ENCODE peak calls at places on chromosomes 5 and 9, in eight cellular contexts. Y, B, E, W, P, V, C and L are unnamed samples.

GRCh38 chr5:124504081-124504916 is 242.1 kb downstream of the ZNF608 start:
- DNase-seq in Y (no peak), P (no peak), V (no peak), B (no peak), W (no peak), E (no peak), C (no peak), L (no peak)

GRCh38 chr5:82297711-82298110 is 19.6 kb upstream of the RPS23 start:
- DNase-seq in C (no peak), P (no peak), E (no peak), V (no peak), Y (no peak), W (no peak), B (no peak), L (no peak)

GRCh38 chr5:75701856-75702255 is 15.4 kb downstream of the POC5 start:
- DNase-seq in V (no peak), P (no peak), Y (peak; percentile 43), B (no peak), E (no peak), W (no peak), C (no peak), L (no peak)

GRCh38 chr9:3006917-3007316 is 163.0 kb upstream of the PUM3 start:
- DNase-seq in B (no peak), V (no peak), E (no peak), Y (no peak), W (no peak), C (no peak), P (no peak), L (no peak)

GRCh38 chr5:172059661-172060100 is 53.2 kb upstream of the FBXW11 start:
- DNase-seq in C (peak; percentile 24), B (no peak), W (no peak), V (no peak), Y (no peak), P (no peak), E (no peak), L (no peak)

GRCh38 chr5:174601937-174602336 is 122.4 kb upstream of the MSX2 start:
- DNase-seq in Y (no peak), P (no peak), E (no peak), C (peak; percentile 36), V (no peak), W (no peak), B (no peak), L (no peak)

GRCh38 chr5:61625682-61626620 is 293.9 kb downstream of the ZSWIM6 start:
- DNase-seq in Y (peak; percentile 82), P (no peak), V (no peak), B (no peak), W (peak; percentile 87), C (peak; percentile 44), E (peak; percentile 31), L (no peak)

GRCh38 chr5:15474143-15474719 is 25.7 kb upstream of the FBXL7 start:
- DNase-seq in E (no peak), V (no peak), W (no peak), Y (no peak), C (no peak), B (no peak), P (no peak), L (no peak)

GRCh38 chr5:50853151-50853550 is 186.7 kb downstream of the PARP8 start:
- DNase-seq in V (no peak), E (peak; percentile 28), Y (peak; percentile 16), W (no peak), P (no peak), C (no peak), B (peak; percentile 72), L (peak; percentile 12)

GRCh38 chr5:90909091-90909503 is 350.5 kb downstream of the ADGRV1 start:
- DNase-seq in P (no peak), E (no peak), B (no peak), W (no peak), V (peak; percentile 41), C (no peak), Y (peak; percentile 36), L (no peak)

GRCh38 chr9:99090366-99091130 is 14.4 kb upstream of the TGFBR1 start:
- DNase-seq in E (peak; percentile 39), W (no peak), C (no peak), Y (no peak), P (no peak), B (no peak), V (no peak), L (no peak)

GRCh38 chr9:115891929-115892328 is 261.7 kb upstream of the PAPPA start:
- DNase-seq in P (peak; percentile 56), C (peak; percentile 36), B (no peak), Y (no peak), W (no peak), V (peak; percentile 86), E (no peak), L (no peak)

GRCh38 chr5:59757442-59757841 is 136.1 kb downstream of the PDE4D start:
- DNase-seq in C (peak; percentile 34), V (no peak), P (no peak), B (no peak), W (no peak), E (no peak), Y (no peak), L (no peak)

GRCh38 chr9:134592018-134592818 is 49.4 kb upstream of the COL5A1 start:
- DNase-seq in Y (peak; percentile 38), V (peak; percentile 48), B (no peak), W (peak; percentile 87), C (no peak), P (peak; percentile 93), E (no peak), L (no peak)

GRCh38 chr5:72649449-72649848 is 142.2 kb upstream of the ZNF366 start:
- DNase-seq in W (no peak), P (no peak), V (no peak), Y (no peak), C (peak; percentile 60), B (no peak), E (no peak), L (no peak)

DNA sequence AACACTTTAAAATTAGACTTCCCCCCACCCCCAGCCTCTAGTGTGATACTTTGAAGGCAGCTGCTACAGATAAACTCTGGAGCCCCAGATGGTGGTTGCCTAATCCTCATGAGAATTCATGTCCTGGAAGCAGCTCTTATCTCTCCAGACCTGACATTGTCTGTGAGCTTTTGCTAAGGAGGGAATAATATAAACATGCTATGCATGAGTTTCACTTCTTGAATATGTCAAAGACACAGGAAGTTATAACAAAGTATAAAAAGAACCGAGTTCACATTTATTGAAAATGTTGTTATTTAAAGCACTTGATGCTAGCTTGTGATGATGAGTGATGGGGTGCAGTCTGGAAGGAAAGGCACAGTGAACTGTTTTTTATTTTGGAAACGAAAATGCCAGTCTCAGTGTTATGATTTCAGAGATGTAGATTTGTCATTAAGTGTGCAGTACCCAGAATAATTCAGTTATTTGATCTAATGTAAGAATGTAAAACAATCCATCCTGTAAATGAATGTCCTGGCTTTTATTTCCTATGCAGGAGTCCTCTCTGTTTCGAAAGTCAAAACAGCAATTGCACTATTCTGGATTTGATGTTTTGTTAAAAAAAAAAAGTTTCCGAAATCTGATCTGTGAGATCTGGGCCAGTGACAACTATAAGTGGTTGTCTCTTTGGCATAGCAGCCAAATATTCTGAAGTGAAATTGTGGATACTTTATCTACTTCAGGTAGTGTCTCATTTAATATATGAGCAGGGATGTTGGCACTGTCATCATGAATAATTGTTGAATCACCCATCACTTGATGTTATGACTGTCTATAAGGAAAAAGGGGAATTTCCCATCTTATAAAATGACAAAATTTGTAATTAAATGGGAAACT is 77.0 kb downstream of the ZCCHC7 start:
- DNase-seq in Y (no peak), C (peak; percentile 76), V (no peak), P (no peak), E (no peak), W (no peak), B (peak; percentile 62), L (peak; percentile 71)
- H3K4me3 ChIP-seq in Y (no peak overlapping the region), C (no peak overlapping the region), V (no peak overlapping the region), P (no peak overlapping the region), E (no peak overlapping the region), W (no peak overlapping the region), B (peak overlapping the region; percentile 3), L (no peak overlapping the region)

DNA sequence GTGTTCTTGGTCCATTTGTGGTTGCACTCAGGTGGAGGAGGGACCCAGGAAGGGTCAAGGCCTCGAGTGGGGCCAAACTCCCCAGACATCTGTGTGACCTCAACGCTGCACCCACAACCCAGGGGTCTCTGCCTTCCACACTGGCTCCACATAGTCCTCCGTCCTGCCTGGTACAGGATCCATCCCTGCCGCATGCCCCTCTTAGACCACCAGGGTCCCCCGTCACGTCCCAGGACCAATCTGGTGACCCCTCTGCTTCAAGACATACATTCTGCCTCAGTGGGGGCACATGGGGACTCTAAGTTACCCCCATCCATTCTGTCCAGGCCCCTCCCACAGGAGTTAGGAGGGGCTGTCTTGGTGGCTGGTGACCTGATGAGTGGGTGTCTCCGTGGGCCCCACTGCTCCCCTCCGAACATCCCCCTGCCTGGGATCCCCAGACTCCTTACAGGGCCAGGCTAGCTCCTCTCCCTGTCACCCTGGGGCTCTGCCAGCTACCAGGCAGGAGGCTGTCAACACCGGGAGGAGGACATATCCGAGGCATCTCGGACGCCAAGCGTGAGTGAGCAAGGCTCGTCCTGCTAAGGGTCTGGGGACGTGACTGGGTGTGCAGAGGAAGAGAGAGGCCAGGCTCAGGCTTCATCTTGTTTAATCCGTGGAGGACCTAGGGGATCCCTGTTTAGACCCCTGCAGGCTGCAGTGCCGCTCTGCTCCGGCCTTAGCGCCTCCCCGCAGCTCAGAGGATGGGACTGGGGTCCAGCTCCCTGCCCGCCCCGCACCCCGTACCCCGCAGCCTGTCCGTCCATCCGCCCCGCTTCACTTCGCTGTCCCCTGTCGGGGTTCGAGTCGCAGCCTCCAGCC is 32.3 kb downstream of the TSPAN17 start:
- DNase-seq in V (no peak), W (no peak), P (no peak), C (no peak), Y (no peak), B (no peak), E (no peak), L (no peak)
- H3K4me3 ChIP-seq in V (no peak overlapping the region), W (no peak overlapping the region), P (no peak overlapping the region), C (no peak overlapping the region), Y (no peak overlapping the region), B (no peak overlapping the region), E (no peak overlapping the region), L (no peak overlapping the region)

GRCh38 chr5:80275347-80275746 is 19.5 kb upstream of the SERINC5 start:
- DNase-seq in E (no peak), W (no peak), B (no peak), C (peak; percentile 16), Y (no peak), P (no peak), V (no peak), L (peak; percentile 79)
- H3K4me3 ChIP-seq in E (no peak overlapping the region), W (no peak overlapping the region), B (no peak overlapping the region), C (no peak overlapping the region), Y (no peak overlapping the region), P (no peak overlapping the region), V (no peak overlapping the region), L (no peak overlapping the region)

GRCh38 chr9:137634016-137634415 is 15.2 kb downstream of the EHMT1 start:
- DNase-seq in P (no peak), V (no peak), W (no peak), Y (no peak), B (no peak), C (no peak), E (no peak), L (no peak)

GRCh38 chr9:137632432-137633161 is 13.8 kb downstream of the EHMT1 start:
- DNase-seq in W (no peak), B (no peak), V (no peak), E (no peak), P (no peak), Y (no peak), C (no peak), L (no peak)

GRCh38 chr9:137631608-137632431 is 13.0 kb downstream of the EHMT1 start:
- DNase-seq in Y (no peak), W (no peak), P (no peak), B (no peak), V (no peak), E (no peak), C (no peak), L (no peak)

GRCh38 chr9:137630126-137630525 is 11.3 kb downstream of the EHMT1 start:
- DNase-seq in V (no peak), W (no peak), P (no peak), Y (no peak), E (no peak), B (no peak), C (no peak), L (no peak)

GRCh38 chr9:137630684-137631083 is 11.9 kb downstream of the EHMT1 start:
- DNase-seq in P (no peak), V (no peak), Y (no peak), W (no peak), C (no peak), B (no peak), E (no peak), L (no peak)
- H3K4me3 ChIP-seq in P (no peak overlapping the region), V (no peak overlapping the region), Y (no peak overlapping the region), W (no peak overlapping the region), C (no peak overlapping the region), B (no peak overlapping the region), E (no peak overlapping the region), L (no peak overlapping the region)